ENCODE peak calls at places on chromosomes 16 and 17, in ten cellular contexts. H is NCI-H748 treated with DMSO at 0.1 percent for 48 hours; B is astrocyte of the cerebellum; I is breast epithelium; Z is fibroblast of mammary gland; Q is B cell; K is PC-3; T is ascending aorta; D is CD4-positive, CD25-positive, alpha-beta regulatory T cell; C is CD8-positive, alpha-beta T cell. G is an unnamed sample.
A peak's percentile ranks its signal among the peaks of the same experiment; 100 is the strongest.

GRCh38 chr17:26775219-26775822 is 518.6 kb upstream of the WSB1 start:
- DNase-seq in Q (no peak), B (no peak), D (no peak), H (no peak), T (no peak), C (no peak), K (no peak), Z (no peak), I (no peak), G (no peak)

GRCh38 chr16:7513429-7513828 is 180.8 kb downstream of the RBFOX1 start:
- DNase-seq in B (no peak), K (no peak), H (no peak), D (peak; percentile 1), T (no peak), Z (no peak), C (no peak), I (no peak), Q (no peak), G (no peak)

GRCh38 chr16:46743232-46743719 is 4.9 kb downstream of the MYLK3 start:
- DNase-seq in Q (peak; percentile 60), D (peak; percentile 32), C (no peak), H (no peak), B (no peak), Z (peak; percentile 8), K (no peak), I (no peak), T (peak; percentile 53), G (no peak)

GRCh38 chr17:40038882-40039513 is 15.2 kb downstream of the MED24 start:
- DNase-seq in Q (no peak), I (peak; percentile 87), D (no peak), K (peak; percentile 52), Z (peak; percentile 84), H (no peak), T (peak; percentile 88), C (no peak), B (peak; percentile 95), G (peak; percentile 30)

GRCh38 chr17:42900460-42901331 is at the start of gene G6PC1:
- DNase-seq in I (no peak), T (no peak), D (no peak), H (no peak), B (no peak), C (no peak), Q (no peak), K (no peak), Z (no peak), G (no peak)

GRCh38 chr17:63282455-63282854 is 163.7 kb downstream of the CYB561 start:
- DNase-seq in Z (no peak), I (no peak), C (no peak), H (no peak), Q (peak; percentile 17), D (no peak), T (no peak), B (no peak), K (no peak), G (no peak)

GRCh38 chr17:56798916-56799315 is 34.8 kb downstream of the C17orf67 start:
- DNase-seq in T (no peak), Q (no peak), Z (no peak), K (no peak), B (no peak), C (no peak), D (no peak), I (no peak), H (peak; percentile 34), G (no peak)

GRCh38 chr17:76791053-76791980 is 53.4 kb downstream of the MFSD11 start:
- DNase-seq in Q (no peak), C (no peak), H (no peak), K (peak; percentile 83), T (no peak), B (peak; percentile 80), Z (peak; percentile 54), D (peak; percentile 46), I (no peak), G (no peak)

GRCh38 chr17:31598921-31599571 is 207.6 kb downstream of the RAB11FIP4 start:
- DNase-seq in I (no peak), Q (no peak), T (no peak), B (no peak), Z (no peak), K (peak; percentile 27), H (peak; percentile 38), C (no peak), D (no peak), G (peak; percentile 26)

GRCh38 chr17:44198721-44199552 is 747 bp downstream of the ATXN7L3 start:
- DNase-seq in C (peak; percentile 42), D (peak; percentile 67), I (peak; percentile 64), T (no peak), K (peak; percentile 55), Q (peak; percentile 78), B (no peak), Z (no peak), H (no peak), G (no peak)

GRCh38 chr17:4530799-4531730 is 24.1 kb downstream of the MYBBP1A start:
- DNase-seq in D (no peak), I (no peak), T (no peak), K (no peak), C (no peak), Q (no peak), H (no peak), Z (no peak), B (no peak), G (no peak)

GRCh38 chr16:67157892-67158635 is 1.6 kb downstream of the TRADD start:
- DNase-seq in D (peak; percentile 73), Q (no peak), H (no peak), Z (no peak), I (no peak), K (no peak), B (no peak), T (no peak), C (no peak), G (no peak)

GRCh38 chr17:31371511-31372097 is 19.9 kb upstream of the RAB11FIP4 start:
- DNase-seq in C (no peak), H (no peak), I (no peak), Q (no peak), K (no peak), D (peak; percentile 22), Z (peak; percentile 80), T (no peak), B (peak; percentile 15), G (no peak)

GRCh38 chr17:3956983-3957382 is 7.3 kb downstream of the ATP2A3 start:
- DNase-seq in B (no peak), T (no peak), K (no peak), Z (no peak), I (no peak), Q (no peak), D (no peak), H (peak; percentile 52), C (no peak), G (no peak)

GRCh38 chr16:79402356-79402755 is 198.2 kb downstream of the MAF start:
- DNase-seq in H (no peak), Q (no peak), K (no peak), T (no peak), B (no peak), I (no peak), C (no peak), Z (no peak), D (no peak), G (no peak)

GRCh38 chr16:89355686-89356085 is 134.7 kb downstream of the ANKRD11 start:
- DNase-seq in H (no peak), Q (no peak), K (no peak), C (no peak), Z (no peak), B (no peak), I (no peak), T (no peak), D (no peak), G (no peak)

GRCh38 chr16:61421111-61421510 is 615.1 kb downstream of the CDH8 start:
- DNase-seq in Z (no peak), D (no peak), Q (no peak), T (no peak), B (no peak), C (no peak), I (no peak), H (peak; percentile 37), K (no peak), G (no peak)

GRCh38 chr17:50203589-50204345 is 2.3 kb upstream of the COL1A1 start:
- DNase-seq in T (no peak), H (no peak), I (no peak), Z (peak; percentile 99), B (no peak), K (no peak), Q (no peak), D (no peak), C (no peak), G (no peak)

GRCh38 chr17:37177234-37177633 is 198.6 kb upstream of the C17orf78 start:
- DNase-seq in C (no peak), I (no peak), H (no peak), Q (no peak), T (no peak), D (no peak), Z (no peak), B (no peak), K (no peak), G (peak; percentile 45)

GRCh38 chr17:35912942-35913341 is 17.6 kb downstream of the RDM1 start:
- DNase-seq in Q (no peak), Z (no peak), B (no peak), T (no peak), K (no peak), I (no peak), H (no peak), C (no peak), D (no peak), G (no peak)

GRCh38 chr17:74502866-74503265 is 28.4 kb downstream of the CD300LB start:
- DNase-seq in K (no peak), Q (no peak), B (no peak), I (peak; percentile 6), H (no peak), Z (peak; percentile 9), C (no peak), T (no peak), D (no peak), G (no peak)

GRCh38 chr17:77424585-77425344 is 284.0 kb downstream of the SEC14L1 start:
- DNase-seq in T (peak; percentile 91), Z (peak; percentile 98), B (peak; percentile 78), C (no peak), H (no peak), D (no peak), I (no peak), K (no peak), Q (no peak), G (no peak)

GRCh38 chr17:34723875-34724274 is 144.5 kb downstream of the TMEM132E start:
- DNase-seq in C (no peak), H (no peak), K (no peak), B (no peak), I (no peak), T (no peak), Z (no peak), D (no peak), Q (no peak), G (no peak)

GRCh38 chr16:88705746-88706287 is 391 bp downstream of the RNF166 start:
- DNase-seq in Q (peak; percentile 57), I (no peak), K (no peak), T (no peak), C (no peak), D (no peak), H (no peak), Z (no peak), B (no peak), G (no peak)